ENCODE peak calls at places on chromosomes 16 and 17, in six cellular contexts. L is lower leg skin, Z is cardiac fibroblast, V is AG10803, A is breast epithelium, R is HCT116. X is an unnamed sample.

GRCh38 chr16:85235988-85236831 is 123.9 kb upstream of the CIBAR2 start:
- DNase-seq in R (no peak), V (no peak), L (peak; percentile 93), Z (no peak), A (no peak), X (peak; percentile 24)

GRCh38 chr17:77746901-77747620 is 211.4 kb upstream of the TNRC6C start:
- DNase-seq in Z (no peak), R (no peak), A (no peak), L (no peak), V (no peak), X (no peak)

GRCh38 chr17:40283662-40284061 is 4.0 kb upstream of the CDC6 start:
- DNase-seq in Z (peak; percentile 72), L (no peak), A (no peak), R (peak; percentile 87), V (peak; percentile 93), X (peak; percentile 96)

GRCh38 chr16:66924527-66925321 is 611 bp downstream of the RRAD start:
- DNase-seq in R (no peak), A (no peak), V (no peak), Z (no peak), L (no peak), X (no peak)

GRCh38 chr16:84585886-84586285 is 32.0 kb downstream of the COTL1 start:
- DNase-seq in L (no peak), A (no peak), Z (no peak), V (no peak), R (peak; percentile 27), X (no peak)

GRCh38 chr16:2926660-2927646 is 15.2 kb downstream of the FLYWCH1 start:
- DNase-seq in Z (peak; percentile 90), A (peak; percentile 86), L (peak; percentile 98), V (peak; percentile 78), R (peak; percentile 85), X (peak; percentile 91)

GRCh38 chr16:81450783-81451491 is 6.3 kb downstream of the CMIP start:
- DNase-seq in V (no peak), A (no peak), L (no peak), Z (no peak), R (no peak), X (no peak)

GRCh38 chr17:76866774-76867577 is 1.2 kb upstream of the MGAT5B start:
- DNase-seq in R (no peak), L (no peak), A (no peak), Z (peak; percentile 29), V (peak; percentile 22), X (peak; percentile 44)

GRCh38 chr17:5219536-5219935 is 15.1 kb downstream of the SCIMP start:
- DNase-seq in R (no peak), V (no peak), A (no peak), Z (no peak), L (no peak), X (no peak)

GRCh38 chr17:62718420-62718819 is 89.7 kb downstream of the MARCHF10 start:
- DNase-seq in V (peak; percentile 62), A (no peak), R (no peak), L (peak; percentile 56), Z (peak; percentile 71), X (peak; percentile 59)

GRCh38 chr17:75468311-75468754 is 11.9 kb downstream of the TMEM94 start:
- DNase-seq in R (no peak), L (no peak), Z (no peak), V (peak; percentile 6), A (no peak), X (no peak)

GRCh38 chr17:56985371-56986162 is 7.6 kb downstream of the SCPEP1 start:
- DNase-seq in A (no peak), R (no peak), Z (no peak), L (no peak), V (no peak), X (no peak)

GRCh38 chr16:24568392-24568791 is 29.0 kb downstream of the RBBP6 start:
- DNase-seq in Z (peak; percentile 41), V (peak; percentile 43), R (no peak), A (no peak), L (no peak), X (peak; percentile 60)

GRCh38 chr16:24999856-25000447 is 15.2 kb downstream of the ARHGAP17 start:
- DNase-seq in R (no peak), A (no peak), V (peak; percentile 47), L (no peak), Z (no peak), X (peak; percentile 68)

GRCh38 chr17:45905812-45906211 is 11.5 kb downstream of the MAPT start:
- DNase-seq in Z (no peak), A (no peak), V (no peak), R (no peak), L (no peak), X (no peak)

GRCh38 chr17:1229354-1229890 is 40.8 kb upstream of the BHLHA9 start:
- DNase-seq in R (no peak), V (no peak), L (peak; percentile 96), A (no peak), Z (peak; percentile 16), X (no peak)

GRCh38 chr17:13698832-13699231 is 97.1 kb upstream of the HS3ST3A1 start:
- DNase-seq in L (no peak), R (no peak), A (no peak), Z (no peak), V (no peak), X (no peak)
- TF ChIP-seq CTCF in L (no peak), R (no peak), A (no peak), Z (no peak), V (no peak), X (no peak)

GRCh38 chr17:73119631-73120030 is 27.1 kb upstream of the SLC39A11 start:
- DNase-seq in Z (no peak), L (no peak), A (no peak), R (no peak), V (no peak), X (peak; percentile 9)

GRCh38 chr17:73122953-73123605 is 30.6 kb upstream of the SLC39A11 start:
- DNase-seq in Z (no peak), A (no peak), L (no peak), R (no peak), V (no peak), X (no peak)

GRCh38 chr17:73118876-73119485 is 26.5 kb upstream of the SLC39A11 start:
- DNase-seq in A (no peak), Z (no peak), L (no peak), V (no peak), R (no peak), X (no peak)

GRCh38 chr17:73121513-73121912 is 29.0 kb upstream of the SLC39A11 start:
- DNase-seq in V (peak; percentile 14), Z (no peak), L (no peak), A (no peak), R (no peak), X (no peak)

DNA sequence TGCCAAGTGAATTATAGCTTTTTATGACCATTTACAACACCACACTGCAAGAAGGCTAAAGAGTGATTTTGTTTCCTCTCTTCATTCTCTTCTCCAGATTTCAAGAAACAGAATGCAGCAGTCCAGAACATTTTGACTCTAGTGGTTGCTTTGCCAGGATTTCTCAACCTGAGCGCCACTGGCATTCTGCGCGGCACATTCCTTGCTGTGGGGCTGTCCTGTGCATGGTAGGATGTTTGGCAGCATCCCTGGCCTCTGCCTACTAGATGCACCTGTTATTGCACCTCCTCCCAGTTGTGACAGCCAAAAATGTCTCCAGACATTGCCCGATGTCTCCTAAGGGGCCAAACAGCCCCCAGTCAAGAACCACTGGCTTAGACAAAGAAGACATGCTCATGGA is 25.7 kb upstream of the SLC39A11 start:
- DNase-seq in Z (no peak), R (no peak), L (no peak), V (no peak), A (no peak), X (no peak)
- H3K4me3 ChIP-seq in Z (no peak overlapping the region), R (no peak overlapping the region), L (no peak overlapping the region), V (no peak overlapping the region), A (no peak overlapping the region), X (no peak overlapping the region)

GRCh38 chr17:58692239-58693055 is at the start of gene RAD51C:
- DNase-seq in V (peak; percentile 83), R (peak; percentile 93), A (peak; percentile 67), L (peak; percentile 95), Z (peak; percentile 91), X (peak; percentile 82)
- TF ChIP-seq CTCF in V (peak; percentile 6), R (no peak), A (no peak), L (no peak), Z (no peak), X (no peak)

DNA sequence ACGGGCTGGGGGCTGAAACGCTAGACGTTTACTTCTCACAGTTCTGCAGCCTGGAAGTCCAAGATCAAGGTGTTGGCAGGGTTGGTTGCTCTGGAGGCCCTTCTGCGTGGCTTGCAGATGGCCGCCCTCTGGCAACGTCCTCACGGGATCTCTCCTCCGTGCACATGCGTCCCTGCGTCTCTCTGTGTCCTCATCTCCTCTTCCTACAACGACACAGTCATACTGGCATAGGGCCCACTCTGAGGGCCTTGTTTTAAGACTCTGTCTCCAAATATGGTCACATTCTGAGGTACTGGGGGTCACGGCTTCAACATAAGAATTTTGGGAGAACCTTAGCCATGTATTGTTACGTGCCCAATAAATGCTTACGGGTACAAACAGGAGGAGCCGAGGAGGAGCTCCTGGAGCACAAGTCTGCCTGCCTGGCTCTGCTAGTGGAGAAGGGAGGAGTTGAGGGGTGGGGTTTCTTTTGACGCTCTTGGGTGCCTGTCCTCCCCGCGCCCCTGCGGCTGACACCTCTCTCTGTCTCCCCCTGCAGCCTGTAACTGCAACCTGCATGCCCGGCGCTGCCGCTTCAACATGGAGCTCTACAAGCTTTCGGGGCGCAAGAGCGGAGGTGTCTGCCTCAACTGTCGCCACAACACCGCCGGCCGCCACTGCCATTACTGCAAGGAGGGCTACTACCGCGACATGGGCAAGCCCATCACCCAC is 141.1 kb downstream of the NTN1 start:
- DNase-seq in R (no peak), A (no peak), Z (no peak), V (no peak), L (no peak), X (no peak)
- H3K4me3 ChIP-seq in R (no peak overlapping the region), A (no peak overlapping the region), Z (no peak overlapping the region), V (no peak overlapping the region), L (no peak overlapping the region), X (no peak overlapping the region)

X was measured in fibroblast of mammary gland.